ENCODE peak calls at places on chromosomes 4 and X, in five cellular contexts. J is activated T-cell treated with anti-CD3 and anti-CD28 coated beads for 4 hours; T is substantia nigra; G is T-cell; L is stimulated activated CD4-positive, alpha-beta T cell treated with anti-CD3 and anti-CD28 coated beads, TNF-alpha, amount 100 ng/mL, for 1 hour. P is an unnamed sample.

GRCh38 chr4:168630445-168631187 is 133.8 kb downstream of the PALLD start:
- DNase-seq in J (no peak), T (no peak), G (no peak), L (no peak), P (no peak)

GRCh38 chr4:2834001-2834921 is 9.4 kb upstream of the ADD1 start:
- DNase-seq in J (no peak), T (no peak), G (no peak), L (no peak), P (no peak)

GRCh38 chrX:120697053-120697452 is 67.2 kb upstream of the C1GALT1C1 start:
- DNase-seq in J (no peak), T (no peak), G (peak; percentile 41), L (no peak), P (no peak)

GRCh38 chr4:80183196-80184052 is 13.9 kb upstream of the PRDM8 start:
- DNase-seq in J (no peak), T (no peak), G (no peak), L (peak; percentile 15), P (no peak)

GRCh38 chr4:7812191-7812860 is 127.3 kb downstream of the AFAP1 start:
- DNase-seq in J (no peak), T (no peak), G (no peak), L (no peak), P (no peak)

GRCh38 chrX:39427492-39428289 is 626.4 kb downstream of the MID1IP1 start:
- DNase-seq in J (no peak), T (no peak), G (peak; percentile 4), L (no peak), P (no peak)

GRCh38 chrX:135516376-135516775 is 4.1 kb upstream of the INTS6L start:
- DNase-seq in J (no peak), T (no peak), G (no peak), L (no peak), P (no peak)

GRCh38 chrX:40573763-40574162 is 7.0 kb upstream of the ATP6AP2 start:
- DNase-seq in J (no peak), T (no peak), G (no peak), L (no peak), P (peak; percentile 10)

GRCh38 chr4:113781439-113782040 is 20.0 kb upstream of the CAMK2D start:
- DNase-seq in J (no peak), T (no peak), G (no peak), L (no peak), P (no peak)

GRCh38 chr4:149371021-149371420 is 444.6 kb downstream of the IQCM start:
- DNase-seq in J (no peak), T (no peak), G (no peak), L (no peak), P (no peak)

GRCh38 chr4:81237791-81238190 is 22.8 kb upstream of the PRKG2 start:
- DNase-seq in J (no peak), T (no peak), G (no peak), L (no peak), P (no peak)

GRCh38 chrX:153521034-153521433 is 3.6 kb downstream of the ATP2B3 start:
- DNase-seq in J (no peak), T (no peak), G (no peak), L (no peak), P (no peak)

GRCh38 chr4:73704314-73705055 is 35.9 kb upstream of the CXCL8 start:
- DNase-seq in J (no peak), T (no peak), G (no peak), L (no peak), P (no peak)

GRCh38 chr4:35125995-35126712 is 1118.2 kb downstream of the ARAP2 start:
- DNase-seq in J (no peak), T (no peak), G (no peak), L (no peak), P (no peak)

GRCh38 chr4:87058272-87059073 is 123.7 kb downstream of the AFF1 start:
- DNase-seq in J (peak; percentile 29), T (no peak), G (no peak), L (peak; percentile 3), P (no peak)

GRCh38 chrX:153776611-153777045 is 4.2 kb upstream of the SRPK3 start:
- DNase-seq in J (no peak), T (no peak), G (no peak), L (no peak), P (no peak)

GRCh38 chrX:68114573-68115199 is 318.6 kb downstream of the OPHN1 start:
- DNase-seq in J (no peak), T (no peak), G (no peak), L (no peak), P (no peak)

GRCh38 chr4:182231080-182231479 is 12.1 kb upstream of the TENM3 start:
- DNase-seq in J (no peak), T (no peak), G (no peak), L (no peak), P (no peak)

GRCh38 chr4:46956451-46956850 is 36.9 kb downstream of the GABRA4 start:
- DNase-seq in J (no peak), T (no peak), G (no peak), L (no peak), P (no peak)

GRCh38 chr4:38949416-38950051 is 81.9 kb downstream of the FAM114A1 start:
- DNase-seq in J (no peak), T (no peak), G (peak; percentile 38), L (no peak), P (peak; percentile 14)

GRCh38 chr4:98612318-98613250 is 45.8 kb downstream of the TSPAN5 start:
- DNase-seq in J (no peak), T (no peak), G (no peak), L (no peak), P (no peak)

GRCh38 chr4:159481936-159482335 is 379.1 kb downstream of the RAPGEF2 start:
- DNase-seq in J (no peak), T (no peak), G (no peak), L (no peak), P (no peak)

GRCh38 chrX:30065226-30065625 is 150.1 kb upstream of the MAGEB2 start:
- DNase-seq in J (no peak), T (no peak), G (no peak), L (no peak), P (no peak)

GRCh38 chr4:20305976-20306375 is 54.3 kb downstream of the SLIT2 start:
- DNase-seq in J (no peak), T (no peak), G (no peak), L (no peak), P (no peak)

GRCh38 chrX:121008920-121009319 is 23.4 kb upstream of the CT47A1 start:
- DNase-seq in J (no peak), T (no peak), G (no peak), L (no peak), P (no peak)

P was measured in central memory CD8-positive, alpha-beta T cell.